ENCODE peak calls at places on chromosomes 1 and 21, in ten cellular contexts. C is fibroblast of mammary gland; D is NCI-H2081; F is activated CD4-positive, CD25-positive, alpha-beta regulatory T cell treated with anti-CD3 and anti-CD28 coated beads, Interleukin-2, amount 50 U/mL, for 72 hours; R is mammary epithelial cell; E is HEK293T; M is fibroblast of lung; A is M059J; P is ovary; G is T follicular helper cell. L is an unnamed sample.

GRCh38 chr1:76256289-76257223 is 182.0 kb downstream of the ST6GALNAC3 start:
- DNase-seq in R (no peak), G (no peak), F (no peak), D (no peak), P (no peak), M (no peak), A (no peak), E (no peak), C (no peak), L (no peak)

GRCh38 chr1:47523812-47524170 is 85.9 kb downstream of the FOXD2 start:
- DNase-seq in P (no peak), E (no peak), A (no peak), F (no peak), G (no peak), M (no peak), C (no peak), D (peak; percentile 83), R (no peak), L (no peak)

GRCh38 chr1:71037829-71038620 is 9.6 kb downstream of the PTGER3 start:
- DNase-seq in P (no peak), E (no peak), C (no peak), M (no peak), G (no peak), R (no peak), D (no peak), F (no peak), A (no peak), L (no peak)

GRCh38 chr1:14961661-14962267 is 191.8 kb upstream of the TMEM51 start:
- DNase-seq in C (no peak), M (no peak), D (no peak), P (no peak), R (no peak), F (no peak), G (no peak), E (peak; percentile 30), A (no peak), L (no peak)

GRCh38 chr21:34942911-34943310 is 106.2 kb downstream of the RUNX1 start:
- DNase-seq in M (no peak), E (no peak), G (no peak), C (no peak), R (no peak), P (no peak), D (no peak), F (no peak), A (no peak), L (no peak)

GRCh38 chr1:201791775-201792166 is 37.2 kb upstream of the IPO9 start:
- DNase-seq in D (peak; percentile 94), G (no peak), C (peak; percentile 77), M (peak; percentile 80), A (peak; percentile 90), R (peak; percentile 36), F (no peak), E (no peak), P (peak; percentile 50), L (no peak)

GRCh38 chr1:31483012-31483946 is 70.3 kb downstream of the SERINC2 start:
- DNase-seq in F (no peak), R (peak; percentile 95), A (peak; percentile 85), D (peak; percentile 87), M (peak; percentile 94), E (no peak), P (no peak), G (no peak), C (peak; percentile 100), L (no peak)

GRCh38 chr1:11879311-11880180 is 20.8 kb upstream of the NPPB start:
- DNase-seq in P (no peak), D (no peak), M (no peak), C (no peak), A (no peak), E (no peak), F (no peak), R (no peak), G (no peak), L (no peak)

GRCh38 chr1:187809547-187809946 is 980.8 kb downstream of the PLA2G4A start:
- DNase-seq in M (no peak), F (no peak), P (no peak), G (no peak), E (no peak), A (no peak), C (no peak), R (no peak), D (no peak), L (no peak)

GRCh38 chr1:79005945-79006344 is 585 bp downstream of the ADGRL4 start:
- DNase-seq in A (no peak), M (peak; percentile 69), D (no peak), P (no peak), G (no peak), R (no peak), E (no peak), F (no peak), C (peak; percentile 17), L (no peak)

GRCh38 chr1:43951021-43951985 is 4.6 kb downstream of the IPO13 start:
- DNase-seq in G (no peak), E (no peak), F (no peak), D (no peak), A (peak; percentile 39), P (no peak), M (no peak), C (peak; percentile 65), R (no peak), L (no peak)

GRCh38 chr1:174874337-174875053 is 125.3 kb upstream of the CACYBP start:
- DNase-seq in F (no peak), P (no peak), C (no peak), D (peak; percentile 60), E (no peak), R (no peak), M (no peak), G (no peak), A (no peak), L (no peak)

GRCh38 chr1:2429780-2430591 is 17.6 kb upstream of the PEX10 start:
- DNase-seq in P (no peak), R (no peak), F (peak; percentile 62), C (no peak), A (no peak), E (no peak), M (no peak), D (no peak), G (no peak), L (no peak)

GRCh38 chr1:164630626-164631396 is 71.8 kb downstream of the PBX1 start:
- DNase-seq in R (peak; percentile 72), A (no peak), M (peak; percentile 51), F (no peak), D (peak; percentile 16), P (no peak), G (no peak), E (no peak), C (peak; percentile 66), L (no peak)

GRCh38 chr1:151324390-151324930 is 2.8 kb downstream of the PI4KB start:
- DNase-seq in D (no peak), G (no peak), P (no peak), A (no peak), F (no peak), E (no peak), M (no peak), C (no peak), R (no peak), L (no peak)

GRCh38 chr1:35929730-35930592 is 944 bp upstream of the AGO3 start:
- DNase-seq in E (peak; percentile 56), R (peak; percentile 56), G (peak; percentile 17), M (peak; percentile 67), A (peak; percentile 57), F (peak; percentile 34), D (peak; percentile 70), C (peak; percentile 60), P (peak; percentile 68), L (peak; percentile 15)

GRCh38 chr21:15840406-15840805 is 110.6 kb downstream of the USP25 start:
- DNase-seq in G (no peak), F (no peak), M (peak; percentile 18), P (no peak), E (no peak), R (no peak), C (no peak), D (no peak), A (no peak), L (no peak)

GRCh38 chr1:5404412-5405203 is 587.6 kb downstream of the NPHP4 start:
- DNase-seq in F (no peak), A (peak; percentile 67), E (no peak), C (no peak), D (no peak), G (no peak), M (no peak), R (no peak), P (no peak), L (no peak)

GRCh38 chr1:67573481-67573880 is 111.5 kb upstream of the GADD45A start:
- DNase-seq in F (no peak), A (no peak), M (no peak), R (no peak), P (no peak), G (no peak), D (no peak), E (no peak), C (no peak), L (no peak)

GRCh38 chr21:42174173-42174572 is 44.8 kb upstream of the ABCG1 start:
- DNase-seq in F (peak; percentile 33), D (no peak), G (no peak), P (no peak), A (no peak), M (no peak), R (no peak), C (no peak), E (no peak), L (no peak)